ENCODE peak calls at places on chromosome 7, in ten cellular contexts. K is SW 1271; I is frontal cortex; Z is stimulated activated CD4-positive, alpha-beta T cell treated with anti-CD3 and anti-CD28 coated beads, Interleukin-4, amount 100 ng/mL, for 4 hours; T is NCI-H2081; V is occipital lobe; A is activated CD8-positive, alpha-beta T cell treated with anti-CD3 and anti-CD28 coated beads, Interleukin-2, amount 10 ng/mL, durations not matched to agents 7 days and 5 days; E is naive B cell; B is renal cortical epithelial cell; O is amniotic stem cell. Q is an unnamed sample.

GRCh38 chr7:140525741-140526140 is 46.4 kb upstream of the MKRN1 start:
- DNase-seq in O (no peak), A (peak), T (no peak), K (no peak), I (no peak), Z (no peak), E (no peak), B (peak), V (no peak), Q (no peak)

GRCh38 chr7:22667562-22668239 is 59.3 kb upstream of the IL6 start:
- DNase-seq in A (no peak), T (no peak), K (peak), E (no peak), V (no peak), O (peak), I (no peak), B (peak), Z (no peak), Q (no peak)

GRCh38 chr7:50564630-50565558 is at the start of gene DDC:
- DNase-seq in B (peak), V (no peak), Z (no peak), E (no peak), O (no peak), T (no peak), K (no peak), A (no peak), I (no peak), Q (no peak)

GRCh38 chr7:30176463-30177090 is 41.8 kb downstream of the MTURN start:
- DNase-seq in E (no peak), T (no peak), O (no peak), Z (no peak), K (no peak), B (no peak), A (no peak), I (no peak), V (no peak), Q (no peak)

GRCh38 chr7:41415051-41415450 is 287.8 kb downstream of the INHBA start:
- DNase-seq in I (no peak), A (no peak), E (no peak), B (no peak), T (no peak), O (no peak), V (no peak), K (no peak), Z (no peak), Q (no peak)

GRCh38 chr7:145643981-145644380 is 472.6 kb upstream of the CNTNAP2 start:
- DNase-seq in V (no peak), K (no peak), A (no peak), Z (no peak), B (no peak), I (no peak), E (no peak), T (no peak), O (no peak), Q (no peak)

GRCh38 chr7:47778153-47778661 is 170.1 kb downstream of the PKD1L1 start:
- DNase-seq in O (no peak), E (no peak), Z (no peak), I (no peak), V (no peak), K (no peak), A (no peak), T (no peak), B (peak), Q (no peak)

GRCh38 chr7:2063562-2064360 is 169.0 kb downstream of the MAD1L1 start:
- DNase-seq in E (no peak), V (no peak), Z (no peak), T (no peak), B (no peak), K (no peak), I (peak), A (no peak), O (no peak), Q (no peak)

GRCh38 chr7:147170341-147171012 is 1053.9 kb downstream of the CNTNAP2 start:
- DNase-seq in O (no peak), B (no peak), I (no peak), V (no peak), K (no peak), T (no peak), E (no peak), Z (no peak), A (no peak), Q (no peak)